ENCODE peak calls at places on chromosomes 11 and 22, in ten cellular contexts. One of them, this sample, is unnamed.
A peak's percentile ranks its signal among the peaks of the same experiment; 100 is the strongest.

GRCh38 chr11:43546561-43547410 is 133.8 kb upstream of the HSD17B12 start:
- DNase-seq in BE2C: no peak
- DNase-seq in GM23338: no peak
- DNase-seq in MM.1S: no peak
- DNase-seq in fibroblast of mammary gland: no peak
- DNase-seq in neural progenitor cell: no peak
- DNase-seq in ascending aorta: no peak
- DNase-seq in B cell: no peak
- DNase-seq in foreskin fibroblast: no peak
- DNase-seq in mammary epithelial cell: no peak
- DNase-seq in this sample: no peak

GRCh38 chr22:41075946-41076345 is 16.4 kb upstream of the EP300 start:
- DNase-seq in BE2C: no peak
- DNase-seq in GM23338: no peak
- DNase-seq in MM.1S: no peak
- DNase-seq in fibroblast of mammary gland: no peak
- DNase-seq in neural progenitor cell: no peak
- DNase-seq in ascending aorta: no peak
- DNase-seq in B cell: no peak
- DNase-seq in foreskin fibroblast: no peak
- DNase-seq in mammary epithelial cell: no peak
- DNase-seq in this sample: no peak

GRCh38 chr22:35301370-35301874 is 1.7 kb downstream of the TOM1 start:
- DNase-seq in BE2C: no peak
- DNase-seq in GM23338: peak; percentile 31
- DNase-seq in MM.1S: no peak
- DNase-seq in fibroblast of mammary gland: peak; percentile 99
- DNase-seq in neural progenitor cell: no peak
- DNase-seq in ascending aorta: peak; percentile 76
- DNase-seq in B cell: no peak
- DNase-seq in foreskin fibroblast: peak; percentile 76
- DNase-seq in mammary epithelial cell: peak; percentile 63
- DNase-seq in this sample: peak; percentile 31

GRCh38 chr11:134025086-134025437 is 43.8 kb upstream of the JAM3 start:
- DNase-seq in BE2C: no peak
- DNase-seq in GM23338: no peak
- DNase-seq in MM.1S: no peak
- DNase-seq in fibroblast of mammary gland: no peak
- DNase-seq in neural progenitor cell: no peak
- DNase-seq in ascending aorta: no peak
- DNase-seq in B cell: no peak
- DNase-seq in foreskin fibroblast: no peak
- DNase-seq in mammary epithelial cell: no peak
- DNase-seq in this sample: no peak

GRCh38 chr11:2427721-2428321 is 16.5 kb downstream of the TRPM5 start:
- DNase-seq in BE2C: no peak
- DNase-seq in GM23338: no peak
- DNase-seq in MM.1S: no peak
- DNase-seq in fibroblast of mammary gland: no peak
- DNase-seq in neural progenitor cell: no peak
- DNase-seq in ascending aorta: no peak
- DNase-seq in B cell: no peak
- DNase-seq in foreskin fibroblast: no peak
- DNase-seq in mammary epithelial cell: no peak
- DNase-seq in this sample: no peak

GRCh38 chr11:3156661-3157311 is 8.3 kb downstream of the OSBPL5 start:
- DNase-seq in BE2C: peak; percentile 3
- DNase-seq in GM23338: no peak
- DNase-seq in MM.1S: no peak
- DNase-seq in fibroblast of mammary gland: no peak
- DNase-seq in neural progenitor cell: no peak
- DNase-seq in ascending aorta: no peak
- DNase-seq in B cell: no peak
- DNase-seq in foreskin fibroblast: no peak
- DNase-seq in mammary epithelial cell: no peak
- DNase-seq in this sample: no peak

GRCh38 chr11:110337570-110338193 is 41.3 kb upstream of the RDX start:
- DNase-seq in BE2C: no peak
- DNase-seq in GM23338: peak; percentile 53
- DNase-seq in MM.1S: no peak
- DNase-seq in fibroblast of mammary gland: peak; percentile 12
- DNase-seq in neural progenitor cell: no peak
- DNase-seq in ascending aorta: no peak
- DNase-seq in B cell: no peak
- DNase-seq in foreskin fibroblast: peak; percentile 10
- DNase-seq in mammary epithelial cell: peak; percentile 76
- DNase-seq in this sample: no peak

GRCh38 chr11:101456812-101457211 is 127.0 kb downstream of the TRPC6 start:
- DNase-seq in BE2C: no peak
- DNase-seq in GM23338: no peak
- DNase-seq in MM.1S: peak; percentile 16
- DNase-seq in fibroblast of mammary gland: peak; percentile 42
- DNase-seq in neural progenitor cell: no peak
- DNase-seq in ascending aorta: no peak
- DNase-seq in B cell: peak; percentile 10
- DNase-seq in foreskin fibroblast: peak; percentile 38
- DNase-seq in mammary epithelial cell: no peak
- DNase-seq in this sample: no peak

GRCh38 chr11:1513326-1514296 is 27.0 kb upstream of the MOB2 start:
- DNase-seq in BE2C: no peak
- DNase-seq in GM23338: no peak
- DNase-seq in MM.1S: no peak
- DNase-seq in fibroblast of mammary gland: no peak
- DNase-seq in neural progenitor cell: no peak
- DNase-seq in ascending aorta: no peak
- DNase-seq in B cell: no peak
- DNase-seq in foreskin fibroblast: no peak
- DNase-seq in mammary epithelial cell: no peak
- DNase-seq in this sample: no peak

GRCh38 chr22:37905534-37906363 is at the start of gene MICALL1:
- DNase-seq in BE2C: peak; percentile 84
- DNase-seq in GM23338: peak; percentile 82
- DNase-seq in MM.1S: peak; percentile 80
- DNase-seq in fibroblast of mammary gland: peak; percentile 75
- DNase-seq in neural progenitor cell: peak; percentile 93
- DNase-seq in ascending aorta: peak; percentile 84
- DNase-seq in B cell: peak; percentile 86
- DNase-seq in foreskin fibroblast: peak; percentile 96
- DNase-seq in mammary epithelial cell: peak; percentile 87
- DNase-seq in this sample: peak; percentile 81
- TF ChIP-seq CTCF in BE2C: no peak
- TF ChIP-seq CTCF in GM23338: peak; percentile 46
- TF ChIP-seq CTCF in MM.1S: no peak
- TF ChIP-seq CTCF in fibroblast of mammary gland: no peak
- TF ChIP-seq CTCF in neural progenitor cell: peak; percentile 23
- TF ChIP-seq CTCF in ascending aorta: peak; percentile 39
- TF ChIP-seq CTCF in B cell: no peak
- TF ChIP-seq CTCF in foreskin fibroblast: no peak
- TF ChIP-seq CTCF in mammary epithelial cell: no peak
- TF ChIP-seq CTCF in this sample: peak; percentile 30

DNA sequence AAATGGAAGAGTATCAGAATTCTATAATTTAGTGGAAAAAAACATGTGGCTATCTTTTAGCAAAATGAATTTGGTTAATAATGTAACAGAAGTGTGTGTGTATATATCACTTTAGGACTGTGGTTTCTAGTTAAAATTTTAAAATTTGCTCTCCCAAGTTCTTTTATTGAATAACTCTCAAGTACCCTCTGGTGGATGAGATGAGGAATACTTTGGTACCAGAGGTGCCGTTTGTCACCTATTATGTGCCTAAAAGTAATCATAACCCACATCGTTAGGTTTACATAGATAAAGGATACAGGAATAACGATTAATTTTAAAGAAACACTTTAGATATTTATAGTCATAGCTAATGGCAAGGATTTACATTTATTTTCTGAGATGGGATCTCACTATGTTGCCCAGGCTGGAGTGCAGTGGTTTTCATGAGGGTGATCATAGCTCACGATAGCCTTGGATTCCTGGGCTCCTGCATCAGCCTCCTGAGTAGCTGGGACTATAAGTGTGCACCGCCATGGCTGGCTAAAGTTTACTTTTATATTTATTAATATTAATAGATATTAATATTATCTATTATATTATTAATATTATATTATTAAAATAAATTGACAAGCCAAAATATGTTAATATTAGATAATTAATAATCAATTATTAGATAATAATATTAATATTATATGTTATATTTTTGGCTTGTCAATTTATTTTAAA is 66.7 kb upstream of the CAPRIN1 start:
- DNase-seq in BE2C: no peak
- DNase-seq in GM23338: no peak
- DNase-seq in MM.1S: no peak
- DNase-seq in fibroblast of mammary gland: peak; percentile 9
- DNase-seq in neural progenitor cell: no peak
- DNase-seq in ascending aorta: no peak
- DNase-seq in B cell: no peak
- DNase-seq in foreskin fibroblast: peak; percentile 7
- DNase-seq in mammary epithelial cell: no peak
- DNase-seq in this sample: no peak
- TF ChIP-seq CTCF in BE2C: no peak
- TF ChIP-seq CTCF in GM23338: no peak
- TF ChIP-seq CTCF in MM.1S: no peak
- TF ChIP-seq CTCF in fibroblast of mammary gland: peak; percentile 18
- TF ChIP-seq CTCF in neural progenitor cell: peak; percentile 5
- TF ChIP-seq CTCF in ascending aorta: no peak
- TF ChIP-seq CTCF in B cell: peak; percentile 43
- TF ChIP-seq CTCF in foreskin fibroblast: no peak
- TF ChIP-seq CTCF in mammary epithelial cell: no peak
- TF ChIP-seq CTCF in this sample: peak; percentile 42

GRCh38 chr11:74398244-74399159 is at the start of gene PGM2L1:
- DNase-seq in BE2C: peak; percentile 95
- DNase-seq in GM23338: peak; percentile 97
- DNase-seq in MM.1S: peak; percentile 93
- DNase-seq in fibroblast of mammary gland: peak; percentile 90
- DNase-seq in neural progenitor cell: peak; percentile 97
- DNase-seq in ascending aorta: peak; percentile 97
- DNase-seq in B cell: peak; percentile 97
- DNase-seq in foreskin fibroblast: peak; percentile 98
- DNase-seq in mammary epithelial cell: peak; percentile 93
- DNase-seq in this sample: peak; percentile 94

GRCh38 chr11:74403607-74404006 is 5.4 kb upstream of the PGM2L1 start:
- DNase-seq in BE2C: no peak
- DNase-seq in GM23338: no peak
- DNase-seq in MM.1S: no peak
- DNase-seq in fibroblast of mammary gland: no peak
- DNase-seq in neural progenitor cell: no peak
- DNase-seq in ascending aorta: no peak
- DNase-seq in B cell: no peak
- DNase-seq in foreskin fibroblast: no peak
- DNase-seq in mammary epithelial cell: no peak
- DNase-seq in this sample: no peak

DNA sequence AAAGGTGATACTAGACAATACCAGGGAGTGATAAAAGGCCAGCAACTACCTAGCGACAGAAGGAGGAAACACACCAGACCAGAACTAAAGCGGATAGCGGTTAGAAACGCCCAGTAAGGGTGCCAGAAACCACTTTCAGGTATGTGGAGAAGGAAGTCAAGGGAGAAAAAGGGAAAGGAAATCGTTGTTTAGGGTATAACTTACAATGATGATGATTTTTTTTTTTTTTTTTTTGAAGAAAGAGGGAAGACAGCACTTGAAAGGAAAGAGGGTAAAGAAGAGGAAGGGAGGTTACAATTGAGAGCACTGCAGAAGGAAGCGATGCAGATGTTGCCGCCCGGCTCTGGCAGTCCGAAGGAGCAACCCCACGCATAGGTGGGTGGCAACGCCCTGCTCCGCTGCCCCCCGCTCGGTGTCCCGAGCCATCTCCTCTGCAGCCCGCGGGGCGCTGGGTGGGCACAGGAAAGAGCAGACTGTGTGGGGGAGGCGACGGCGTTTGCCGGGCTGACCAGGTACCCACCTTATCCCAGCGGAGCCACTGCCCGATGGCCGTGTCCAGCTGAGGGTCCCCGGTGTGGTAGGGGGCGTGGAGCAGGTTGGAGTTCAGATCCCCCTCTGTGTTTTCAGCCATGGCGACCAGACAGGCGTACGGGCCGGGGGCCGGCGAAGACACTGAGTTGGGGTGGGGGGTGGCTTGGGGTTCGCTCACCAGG is 546 bp downstream of the PGM2L1 start:
- DNase-seq in BE2C: no peak
- DNase-seq in GM23338: peak; percentile 76
- DNase-seq in MM.1S: peak; percentile 55
- DNase-seq in fibroblast of mammary gland: no peak
- DNase-seq in neural progenitor cell: peak; percentile 59
- DNase-seq in ascending aorta: peak; percentile 69
- DNase-seq in B cell: peak; percentile 69
- DNase-seq in foreskin fibroblast: peak; percentile 33
- DNase-seq in mammary epithelial cell: peak; percentile 75
- DNase-seq in this sample: no peak
- TF ChIP-seq CTCF in BE2C: peak; percentile 31
- TF ChIP-seq CTCF in GM23338: no peak
- TF ChIP-seq CTCF in MM.1S: peak; percentile 26
- TF ChIP-seq CTCF in fibroblast of mammary gland: no peak
- TF ChIP-seq CTCF in neural progenitor cell: peak; percentile 31
- TF ChIP-seq CTCF in ascending aorta: no peak
- TF ChIP-seq CTCF in B cell: no peak
- TF ChIP-seq CTCF in foreskin fibroblast: peak; percentile 8
- TF ChIP-seq CTCF in mammary epithelial cell: peak; percentile 36
- TF ChIP-seq CTCF in this sample: peak; percentile 46

GRCh38 chr11:44994753-44995152 is 44.1 kb upstream of the TP53I11 start:
- DNase-seq in BE2C: no peak
- DNase-seq in GM23338: peak; percentile 25
- DNase-seq in MM.1S: no peak
- DNase-seq in fibroblast of mammary gland: no peak
- DNase-seq in neural progenitor cell: no peak
- DNase-seq in ascending aorta: no peak
- DNase-seq in B cell: no peak
- DNase-seq in foreskin fibroblast: no peak
- DNase-seq in mammary epithelial cell: no peak
- DNase-seq in this sample: peak; percentile 52
- TF ChIP-seq CTCF in BE2C: no peak
- TF ChIP-seq CTCF in GM23338: peak; percentile 63
- TF ChIP-seq CTCF in MM.1S: no peak
- TF ChIP-seq CTCF in fibroblast of mammary gland: no peak
- TF ChIP-seq CTCF in neural progenitor cell: peak; percentile 15
- TF ChIP-seq CTCF in ascending aorta: no peak
- TF ChIP-seq CTCF in B cell: no peak
- TF ChIP-seq CTCF in foreskin fibroblast: no peak
- TF ChIP-seq CTCF in mammary epithelial cell: no peak
- TF ChIP-seq CTCF in this sample: no peak

DNA sequence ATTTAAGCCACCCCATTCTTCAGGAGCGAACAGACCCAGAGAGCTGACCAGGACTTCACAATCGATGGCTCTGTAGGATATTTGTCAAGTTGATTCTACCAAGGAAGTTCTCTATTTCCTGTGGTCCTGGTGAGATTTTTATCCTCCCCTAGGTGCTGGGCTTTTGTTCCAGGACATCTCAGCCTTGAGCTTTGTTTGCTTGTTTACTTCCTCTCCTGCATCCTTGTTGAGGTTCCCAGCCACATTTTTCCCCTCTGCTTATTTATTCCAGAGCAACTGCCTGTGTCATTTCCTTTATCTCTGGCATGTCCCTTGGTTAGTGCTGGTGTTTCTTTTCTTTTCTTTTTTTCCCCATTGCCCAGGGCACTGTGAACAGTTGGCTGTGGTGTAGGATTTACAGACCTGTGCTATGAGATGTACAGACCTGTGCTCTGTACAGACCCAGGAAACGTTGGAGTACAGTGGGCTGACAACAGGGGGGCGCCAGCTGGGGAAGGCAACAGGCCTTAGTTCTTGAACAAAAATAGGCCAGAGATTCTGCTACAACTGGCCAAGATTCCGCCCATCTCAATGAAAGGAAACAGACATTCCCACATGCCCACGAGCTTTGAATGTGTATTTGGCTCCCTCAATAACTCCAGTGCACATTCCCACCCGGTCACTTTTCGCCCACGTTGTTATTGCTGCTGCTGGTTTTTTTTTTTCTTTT is 235.9 kb upstream of the DDI1 start:
- DNase-seq in BE2C: peak; percentile 14
- DNase-seq in GM23338: peak; percentile 35
- DNase-seq in MM.1S: no peak
- DNase-seq in fibroblast of mammary gland: no peak
- DNase-seq in neural progenitor cell: peak; percentile 5
- DNase-seq in ascending aorta: no peak
- DNase-seq in B cell: no peak
- DNase-seq in foreskin fibroblast: no peak
- DNase-seq in mammary epithelial cell: no peak
- DNase-seq in this sample: no peak
- TF ChIP-seq CTCF in BE2C: peak; percentile 33
- TF ChIP-seq CTCF in GM23338: peak; percentile 46
- TF ChIP-seq CTCF in MM.1S: no peak
- TF ChIP-seq CTCF in fibroblast of mammary gland: no peak
- TF ChIP-seq CTCF in neural progenitor cell: peak; percentile 22
- TF ChIP-seq CTCF in ascending aorta: no peak
- TF ChIP-seq CTCF in B cell: no peak
- TF ChIP-seq CTCF in foreskin fibroblast: no peak
- TF ChIP-seq CTCF in mammary epithelial cell: no peak
- TF ChIP-seq CTCF in this sample: no peak

This sample was measured in type B pancreatic cell.